ENCODE peak calls at places on chromosomes 7 and 10, in six cellular contexts. One of them, this sample, is unnamed.
A peak's percentile ranks its signal among the peaks of the same experiment; 100 is the strongest.

GRCh38 chr7:44733708-44734481 is 14.8 kb upstream of the ZMIZ2 start:
- DNase-seq in BE2C: no peak
- DNase-seq in left lung: no peak
- DNase-seq in PC-9: no peak
- DNase-seq in colonic mucosa: no peak
- DNase-seq in right atrium auricular region: no peak
- DNase-seq in this sample: no peak

GRCh38 chr7:12373580-12374263 is 29.9 kb downstream of the VWDE start:
- DNase-seq in BE2C: no peak
- DNase-seq in left lung: no peak
- DNase-seq in PC-9: no peak
- DNase-seq in colonic mucosa: no peak
- DNase-seq in right atrium auricular region: no peak
- DNase-seq in this sample: no peak

GRCh38 chr7:25029075-25029474 is 49.1 kb upstream of the OSBPL3 start:
- DNase-seq in BE2C: no peak
- DNase-seq in left lung: no peak
- DNase-seq in PC-9: no peak
- DNase-seq in colonic mucosa: no peak
- DNase-seq in right atrium auricular region: no peak
- DNase-seq in this sample: no peak

GRCh38 chr7:21367081-21367480 is 60.8 kb upstream of the SP4 start:
- DNase-seq in BE2C: no peak
- DNase-seq in left lung: no peak
- DNase-seq in PC-9: no peak
- DNase-seq in colonic mucosa: no peak
- DNase-seq in right atrium auricular region: no peak
- DNase-seq in this sample: no peak

GRCh38 chr10:107275806-107276205 is 111.3 kb upstream of the SORCS1 start:
- DNase-seq in BE2C: no peak
- DNase-seq in left lung: no peak
- DNase-seq in PC-9: no peak
- DNase-seq in colonic mucosa: no peak
- DNase-seq in right atrium auricular region: no peak
- DNase-seq in this sample: no peak

GRCh38 chr7:16954326-16954725 is 72.5 kb upstream of the AGR3 start:
- DNase-seq in BE2C: no peak
- DNase-seq in left lung: no peak
- DNase-seq in PC-9: no peak
- DNase-seq in colonic mucosa: no peak
- DNase-seq in right atrium auricular region: no peak
- DNase-seq in this sample: no peak

GRCh38 chr10:70445718-70446485 is 4.4 kb upstream of the NODAL start:
- DNase-seq in BE2C: no peak
- DNase-seq in left lung: no peak
- DNase-seq in PC-9: no peak
- DNase-seq in colonic mucosa: no peak
- DNase-seq in right atrium auricular region: no peak
- DNase-seq in this sample: no peak

GRCh38 chr7:90412458-90413184 is 9.4 kb downstream of the CLDN12 start:
- DNase-seq in BE2C: peak; percentile 52
- DNase-seq in left lung: no peak
- DNase-seq in PC-9: peak; percentile 12
- DNase-seq in colonic mucosa: peak; percentile 67
- DNase-seq in right atrium auricular region: no peak
- DNase-seq in this sample: no peak

GRCh38 chr7:84700563-84701370 is 486.1 kb downstream of the SEMA3D start:
- DNase-seq in BE2C: no peak
- DNase-seq in left lung: no peak
- DNase-seq in PC-9: no peak
- DNase-seq in colonic mucosa: no peak
- DNase-seq in right atrium auricular region: no peak
- DNase-seq in this sample: no peak

GRCh38 chr7:138521837-138522461 is 61.9 kb downstream of the TRIM24 start:
- DNase-seq in BE2C: no peak
- DNase-seq in left lung: no peak
- DNase-seq in PC-9: no peak
- DNase-seq in colonic mucosa: no peak
- DNase-seq in right atrium auricular region: no peak
- DNase-seq in this sample: no peak

GRCh38 chr7:138527746-138528223 is 67.7 kb downstream of the TRIM24 start:
- DNase-seq in BE2C: no peak
- DNase-seq in left lung: no peak
- DNase-seq in PC-9: no peak
- DNase-seq in colonic mucosa: no peak
- DNase-seq in right atrium auricular region: no peak
- DNase-seq in this sample: no peak

GRCh38 chr7:138525757-138526156 is 65.7 kb downstream of the TRIM24 start:
- DNase-seq in BE2C: no peak
- DNase-seq in left lung: no peak
- DNase-seq in PC-9: no peak
- DNase-seq in colonic mucosa: no peak
- DNase-seq in right atrium auricular region: no peak
- DNase-seq in this sample: no peak

GRCh38 chr7:138520742-138521141 is 60.7 kb downstream of the TRIM24 start:
- DNase-seq in BE2C: no peak
- DNase-seq in left lung: no peak
- DNase-seq in PC-9: no peak
- DNase-seq in colonic mucosa: no peak
- DNase-seq in right atrium auricular region: no peak
- DNase-seq in this sample: no peak

DNA sequence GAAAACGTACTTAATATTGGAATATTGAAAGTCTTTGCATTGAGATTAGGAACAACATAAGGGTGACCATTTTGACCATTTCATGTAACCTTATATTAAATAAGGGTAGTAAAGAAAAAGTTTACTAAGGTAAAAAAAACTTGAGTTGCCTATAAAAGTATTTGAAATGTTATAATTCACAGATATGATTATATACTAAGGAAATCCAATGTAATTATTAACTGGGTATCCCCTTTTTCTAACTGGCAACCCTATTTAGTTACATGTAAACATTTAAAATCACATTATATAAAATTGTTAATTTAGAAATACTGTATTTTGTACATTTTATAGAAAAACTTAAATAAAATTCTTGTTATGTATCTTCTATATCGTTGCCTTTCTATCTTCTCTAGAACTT is 64.2 kb downstream of the TRIM24 start:
- DNase-seq in BE2C: no peak
- DNase-seq in left lung: no peak
- DNase-seq in PC-9: no peak
- DNase-seq in colonic mucosa: no peak
- DNase-seq in right atrium auricular region: no peak
- DNase-seq in this sample: no peak
- H3K9me3 ChIP-seq in BE2C: peaks cover 4% of the 10 kb centered on the region
- H3K9me3 ChIP-seq in left lung: peaks cover 9% of the 10 kb centered on the region
- H3K9me3 ChIP-seq in PC-9: peaks cover 28% of the 10 kb centered on the region
- H3K9me3 ChIP-seq in colonic mucosa: peaks cover 7% of the 10 kb centered on the region
- H3K9me3 ChIP-seq in right atrium auricular region: peaks cover 7% of the 10 kb centered on the region
- H3K9me3 ChIP-seq in this sample: peaks cover 4% of the 10 kb centered on the region

DNA sequence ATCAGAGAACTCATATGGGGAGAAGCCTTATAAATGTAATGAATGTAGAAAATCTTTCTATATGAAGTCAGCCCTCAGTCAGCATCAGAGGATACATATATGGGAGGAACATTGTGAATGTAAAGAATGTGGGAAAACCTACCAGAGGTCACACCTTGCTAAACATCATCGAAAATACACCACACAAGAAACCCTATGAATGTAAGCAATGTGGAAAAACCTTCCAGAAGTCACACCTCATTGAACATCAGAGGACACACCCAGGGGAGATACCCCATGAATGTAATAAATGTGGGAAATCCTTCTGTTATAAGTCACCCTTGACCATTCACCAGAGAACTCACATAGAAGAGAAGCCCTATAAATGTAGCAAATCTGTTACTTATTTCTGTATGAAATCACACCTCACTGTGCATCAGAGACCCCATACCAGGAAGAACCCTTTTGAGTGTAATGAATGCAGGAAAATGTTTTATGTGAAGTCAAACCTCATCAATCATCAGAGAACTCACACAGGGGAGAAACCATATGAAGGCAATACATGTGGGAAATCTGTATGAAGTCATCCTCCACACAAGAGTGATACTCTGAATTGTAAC is 30.8 kb downstream of the ZNF12 start:
- DNase-seq in BE2C: no peak
- DNase-seq in left lung: no peak
- DNase-seq in PC-9: no peak
- DNase-seq in colonic mucosa: no peak
- DNase-seq in right atrium auricular region: no peak
- DNase-seq in this sample: no peak
- H3K9me3 ChIP-seq in BE2C: peaks cover 13% of the 10 kb centered on the region
- H3K9me3 ChIP-seq in left lung: peaks cover 20% of the 10 kb centered on the region
- H3K9me3 ChIP-seq in PC-9: peaks cover 65% of the 10 kb centered on the region
- H3K9me3 ChIP-seq in colonic mucosa: peaks cover 18% of the 10 kb centered on the region
- H3K9me3 ChIP-seq in right atrium auricular region: peaks cover 37% of the 10 kb centered on the region
- H3K9me3 ChIP-seq in this sample: peaks cover 12% of the 10 kb centered on the region

GRCh38 chr7:158141221-158141582 is 446.4 kb downstream of the PTPRN2 start:
- DNase-seq in BE2C: no peak
- DNase-seq in left lung: no peak
- DNase-seq in PC-9: no peak
- DNase-seq in colonic mucosa: no peak
- DNase-seq in right atrium auricular region: no peak
- DNase-seq in this sample: no peak
- H3K9me3 ChIP-seq in BE2C: no peaks in the 10 kb centered on the region
- H3K9me3 ChIP-seq in left lung: no peaks in the 10 kb centered on the region
- H3K9me3 ChIP-seq in PC-9: no peaks in the 10 kb centered on the region
- H3K9me3 ChIP-seq in colonic mucosa: no peaks in the 10 kb centered on the region
- H3K9me3 ChIP-seq in right atrium auricular region: no peaks in the 10 kb centered on the region
- H3K9me3 ChIP-seq in this sample: peaks cover 6% of the 10 kb centered on the region

GRCh38 chr10:114294549-114294948 is 55.5 kb downstream of the VWA2 start:
- DNase-seq in BE2C: no peak
- DNase-seq in left lung: no peak
- DNase-seq in PC-9: no peak
- DNase-seq in colonic mucosa: no peak
- DNase-seq in right atrium auricular region: no peak
- DNase-seq in this sample: no peak
- H3K9me3 ChIP-seq in BE2C: no peaks in the 10 kb centered on the region
- H3K9me3 ChIP-seq in left lung: no peaks in the 10 kb centered on the region
- H3K9me3 ChIP-seq in PC-9: peaks cover 9% of the 10 kb centered on the region
- H3K9me3 ChIP-seq in colonic mucosa: no peaks in the 10 kb centered on the region
- H3K9me3 ChIP-seq in right atrium auricular region: no peaks in the 10 kb centered on the region
- H3K9me3 ChIP-seq in this sample: peaks cover 1% of the 10 kb centered on the region

DNA sequence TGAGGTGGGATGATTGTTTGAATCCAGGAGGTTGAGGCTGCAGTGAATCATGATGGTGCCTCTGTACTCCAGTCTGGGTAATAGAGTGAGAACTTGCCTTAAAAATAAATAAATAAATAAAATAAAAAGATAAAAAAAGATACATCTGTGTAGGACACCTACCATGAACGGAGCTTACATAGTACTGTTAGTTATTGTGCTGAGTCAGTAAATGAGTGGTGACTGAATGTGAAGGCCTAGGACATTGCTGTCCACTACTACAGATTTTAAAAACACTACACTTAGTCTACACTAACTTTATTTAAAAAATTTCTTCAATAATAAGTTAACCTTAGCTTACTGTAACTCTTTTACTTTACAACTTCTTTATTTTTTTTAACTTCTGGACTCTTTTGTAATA is 106.7 kb upstream of the ETV1 start:
- DNase-seq in BE2C: no peak
- DNase-seq in left lung: no peak
- DNase-seq in PC-9: no peak
- DNase-seq in colonic mucosa: no peak
- DNase-seq in right atrium auricular region: no peak
- DNase-seq in this sample: no peak
- H3K9me3 ChIP-seq in BE2C: no peaks in the 10 kb centered on the region
- H3K9me3 ChIP-seq in left lung: no peaks in the 10 kb centered on the region
- H3K9me3 ChIP-seq in PC-9: no peaks in the 10 kb centered on the region
- H3K9me3 ChIP-seq in colonic mucosa: no peaks in the 10 kb centered on the region
- H3K9me3 ChIP-seq in right atrium auricular region: no peaks in the 10 kb centered on the region
- H3K9me3 ChIP-seq in this sample: no peaks in the 10 kb centered on the region

GRCh38 chr10:90136731-90137316 is 435.4 kb downstream of the KIF20B start:
- DNase-seq in BE2C: no peak
- DNase-seq in left lung: no peak
- DNase-seq in PC-9: no peak
- DNase-seq in colonic mucosa: no peak
- DNase-seq in right atrium auricular region: no peak
- DNase-seq in this sample: no peak
- H3K9me3 ChIP-seq in BE2C: no peaks in the 10 kb centered on the region
- H3K9me3 ChIP-seq in left lung: peaks cover 6% of the 10 kb centered on the region
- H3K9me3 ChIP-seq in PC-9: peaks cover 6% of the 10 kb centered on the region
- H3K9me3 ChIP-seq in colonic mucosa: peaks cover 7% of the 10 kb centered on the region
- H3K9me3 ChIP-seq in right atrium auricular region: peaks cover 16% of the 10 kb centered on the region
- H3K9me3 ChIP-seq in this sample: peaks cover 5% of the 10 kb centered on the region

GRCh38 chr10:2463301-2463700 is 604.0 kb upstream of the PFKP start:
- DNase-seq in BE2C: no peak
- DNase-seq in left lung: no peak
- DNase-seq in PC-9: no peak
- DNase-seq in colonic mucosa: no peak
- DNase-seq in right atrium auricular region: no peak
- DNase-seq in this sample: no peak
- H3K9me3 ChIP-seq in BE2C: no peaks in the 10 kb centered on the region
- H3K9me3 ChIP-seq in left lung: no peaks in the 10 kb centered on the region
- H3K9me3 ChIP-seq in PC-9: no peaks in the 10 kb centered on the region
- H3K9me3 ChIP-seq in colonic mucosa: no peaks in the 10 kb centered on the region
- H3K9me3 ChIP-seq in right atrium auricular region: no peaks in the 10 kb centered on the region
- H3K9me3 ChIP-seq in this sample: no peaks in the 10 kb centered on the region

GRCh38 chr7:63070696-63071095 is 928.0 kb upstream of the ZNF722 start:
- DNase-seq in BE2C: no peak
- DNase-seq in left lung: no peak
- DNase-seq in PC-9: no peak
- DNase-seq in colonic mucosa: no peak
- DNase-seq in right atrium auricular region: peak; percentile 32
- DNase-seq in this sample: no peak
- H3K9me3 ChIP-seq in BE2C: no peaks in the 10 kb centered on the region
- H3K9me3 ChIP-seq in left lung: no peaks in the 10 kb centered on the region
- H3K9me3 ChIP-seq in PC-9: no peaks in the 10 kb centered on the region
- H3K9me3 ChIP-seq in colonic mucosa: no peaks in the 10 kb centered on the region
- H3K9me3 ChIP-seq in right atrium auricular region: no peaks in the 10 kb centered on the region
- H3K9me3 ChIP-seq in this sample: peaks cover 2% of the 10 kb centered on the region

This sample was measured in aorta.